ENCODE peak calls at places on chromosomes 12 and 14, in eight cellular contexts. V is IMR-90, X is Panc1, N is breast epithelium, M is heart left ventricle, R is brain microvascular endothelial cell, W is GM12878, L is transverse colon. B is an unnamed sample.

GRCh38 chr12:31846405-31846804 is 112.8 kb upstream of the RESF1 start:
- DNase-seq in M (no peak), N (no peak), L (no peak), V (no peak), X (no peak), W (no peak), R (no peak), B (no peak)

GRCh38 chr12:56261503-56262230 is 3.5 kb upstream of the ANKRD52 start:
- DNase-seq in V (peak), W (no peak), R (peak), M (no peak), X (peak), L (peak), N (no peak), B (no peak)

GRCh38 chr12:26493656-26494055 is 298.3 kb downstream of the SSPN start:
- DNase-seq in L (no peak), M (no peak), R (no peak), X (no peak), N (peak), V (no peak), W (no peak), B (no peak)

GRCh38 chr12:47361389-47362031 is 281.8 kb upstream of the AMIGO2 start:
- DNase-seq in V (no peak), L (peak), R (no peak), M (no peak), N (peak), X (no peak), W (no peak), B (no peak)

GRCh38 chr14:78399316-78399889 is 229.2 kb downstream of the NRXN3 start:
- DNase-seq in W (no peak), L (no peak), V (no peak), N (no peak), R (peak), X (no peak), M (no peak), B (no peak)

GRCh38 chr14:92659765-92660561 is 88.5 kb downstream of the LGMN start:
- DNase-seq in V (no peak), L (peak), M (peak), W (no peak), N (peak), R (no peak), X (no peak), B (no peak)

GRCh38 chr14:54622189-54622958 is 55.4 kb downstream of the SAMD4A start:
- DNase-seq in M (no peak), X (no peak), W (peak), N (no peak), L (no peak), V (no peak), R (no peak), B (no peak)

GRCh38 chr12:107635139-107635538 is 50.5 kb upstream of the PWP1 start:
- DNase-seq in V (peak), M (no peak), W (no peak), N (no peak), X (no peak), L (no peak), R (no peak), B (no peak)

GRCh38 chr12:43675048-43675904 is 83.3 kb downstream of the PUS7L start:
- DNase-seq in N (no peak), X (no peak), R (no peak), M (no peak), W (no peak), V (no peak), L (no peak), B (no peak)

GRCh38 chr12:71354871-71355270 is 84.7 kb upstream of the LGR5 start:
- DNase-seq in R (no peak), W (no peak), M (no peak), X (no peak), L (no peak), V (no peak), N (no peak), B (no peak)

GRCh38 chr12:89311703-89312293 is 40.5 kb downstream of the DUSP6 start:
- DNase-seq in W (no peak), M (no peak), V (no peak), N (no peak), X (no peak), R (no peak), L (no peak), B (no peak)

GRCh38 chr12:117522559-117522958 is 161.1 kb upstream of the NOS1 start:
- DNase-seq in X (no peak), N (no peak), V (no peak), W (no peak), M (no peak), R (no peak), L (no peak), B (no peak)

GRCh38 chr12:123478762-123479161 is 20.8 kb downstream of the SNRNP35 start:
- DNase-seq in V (peak), R (peak), N (no peak), L (no peak), X (no peak), W (no peak), M (peak), B (peak)

GRCh38 chr12:27652174-27652763 is 44.0 kb upstream of the REP15 start:
- DNase-seq in R (peak), L (peak), N (peak), V (peak), M (no peak), W (peak), X (peak), B (no peak)

GRCh38 chr12:68319988-68320623 is 12.1 kb downstream of the MDM1 start:
- DNase-seq in R (no peak), M (peak), L (peak), V (peak), X (no peak), W (no peak), N (no peak), B (no peak)

GRCh38 chr14:52142504-52142903 is 73.6 kb upstream of the NID2 start:
- DNase-seq in M (no peak), X (no peak), R (no peak), L (no peak), W (no peak), N (no peak), V (no peak), B (no peak)

GRCh38 chr14:38171197-38171596 is 36.5 kb upstream of the SSTR1 start:
- DNase-seq in R (no peak), M (no peak), L (no peak), W (no peak), X (no peak), N (no peak), V (peak), B (no peak)

GRCh38 chr12:64203036-64203435 is 19.1 kb downstream of the KICS2 start:
- DNase-seq in N (no peak), L (no peak), X (no peak), V (no peak), M (no peak), R (no peak), W (no peak), B (no peak)

GRCh38 chr12:51759175-51759574 is 89.3 kb downstream of the FIGNL2 start:
- DNase-seq in R (no peak), M (no peak), X (no peak), N (no peak), L (no peak), V (peak), W (no peak), B (no peak)

GRCh38 chr12:113152835-113153814 is 3.6 kb downstream of the CFAP73 start:
- DNase-seq in N (peak), M (peak), L (peak), R (peak), X (peak), W (no peak), V (peak), B (no peak)
- TF ChIP-seq CTCF in N (no peak), M (peak), L (peak), R (peak), X (peak), W (peak), V (peak), B (peak)

DNA sequence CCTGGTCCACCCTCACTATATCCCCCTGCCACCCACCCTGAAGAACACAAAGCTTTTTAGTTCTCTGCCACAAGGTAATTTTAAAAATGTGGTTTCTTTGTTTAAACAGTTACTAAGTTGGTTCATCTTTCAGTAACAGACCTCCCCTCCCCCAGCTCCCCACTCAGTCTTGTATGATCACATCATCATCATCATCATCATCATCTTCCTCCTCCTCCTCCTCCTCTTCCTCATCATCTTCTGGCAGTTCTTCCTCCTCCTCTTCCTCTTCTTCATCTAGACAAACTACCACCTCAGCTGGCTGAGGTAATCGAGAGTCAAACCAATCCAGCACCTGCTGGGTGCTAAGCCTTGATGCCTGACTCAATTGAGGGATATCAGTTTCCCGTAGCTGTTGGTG is 10.5 kb downstream of the HOMEZ start:
- DNase-seq in W (no peak), M (no peak), V (no peak), L (no peak), X (no peak), R (no peak), N (no peak), B (no peak)
- H3K4me3 ChIP-seq in W (no peak), M (no peak), V (no peak), L (no peak), X (no peak), R (no peak), N (no peak), B (no peak)

GRCh38 chr12:12736759-12737676 is 19.9 kb downstream of the CDKN1B start:
- DNase-seq in R (no peak), N (no peak), X (no peak), V (peak), M (no peak), W (peak), L (peak), B (no peak)
- H3K27ac ChIP-seq in R (peak), N (peak), X (peak), V (peak), M (no peak), W (peak), L (peak), B (no peak)

DNA sequence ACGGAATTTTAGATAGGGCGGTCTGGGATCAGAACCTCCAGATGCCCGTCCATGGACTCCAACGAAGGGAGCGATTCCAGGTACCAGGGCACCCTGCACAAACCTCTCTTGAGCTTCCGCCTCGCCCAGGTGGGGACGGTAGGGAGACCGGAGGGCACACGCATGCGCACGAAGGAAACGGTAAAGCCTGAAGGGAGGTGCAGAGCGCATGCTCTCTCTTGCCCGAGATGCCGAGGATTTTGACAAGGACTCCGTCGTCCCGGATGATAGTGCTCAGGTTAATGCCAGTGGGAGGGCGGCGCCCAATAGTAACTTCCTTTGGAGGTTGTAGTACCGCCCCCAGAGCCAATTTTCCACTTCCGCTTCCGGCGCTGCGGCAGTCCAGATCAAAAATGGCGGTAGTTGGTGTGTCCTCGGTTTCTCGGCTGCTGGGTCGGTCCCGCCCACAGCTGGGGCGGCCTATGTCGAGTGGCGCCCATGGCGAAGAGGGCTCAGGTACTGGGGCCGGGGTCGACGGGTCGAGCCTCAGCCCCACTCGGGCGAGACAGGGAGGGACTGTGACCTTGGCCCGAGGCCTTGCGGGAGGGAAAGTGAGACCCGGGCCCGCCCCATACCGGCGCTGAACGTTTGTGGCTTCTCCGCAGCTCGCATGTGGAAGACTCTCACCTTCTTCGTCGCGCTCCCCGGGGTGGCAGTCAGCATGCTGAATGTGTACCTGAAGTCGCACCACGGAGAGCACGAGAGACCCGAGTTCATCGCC is at the start of gene COX6A1:
- DNase-seq in L (peak), N (peak), M (peak), X (peak), R (peak), W (peak), V (peak), B (peak)
- TF ChIP-seq CTCF in L (no peak), N (peak), M (no peak), X (peak), R (peak), W (peak), V (no peak), B (no peak)

GRCh38 chr14:36162267-36162666 is 14.3 kb downstream of the PTCSC3 start:
- DNase-seq in M (no peak), L (peak), R (no peak), V (no peak), N (no peak), X (no peak), W (no peak), B (no peak)
- H3K4me3 ChIP-seq in M (no peak), L (no peak), R (no peak), V (no peak), N (no peak), X (no peak), W (no peak), B (no peak)

DNA sequence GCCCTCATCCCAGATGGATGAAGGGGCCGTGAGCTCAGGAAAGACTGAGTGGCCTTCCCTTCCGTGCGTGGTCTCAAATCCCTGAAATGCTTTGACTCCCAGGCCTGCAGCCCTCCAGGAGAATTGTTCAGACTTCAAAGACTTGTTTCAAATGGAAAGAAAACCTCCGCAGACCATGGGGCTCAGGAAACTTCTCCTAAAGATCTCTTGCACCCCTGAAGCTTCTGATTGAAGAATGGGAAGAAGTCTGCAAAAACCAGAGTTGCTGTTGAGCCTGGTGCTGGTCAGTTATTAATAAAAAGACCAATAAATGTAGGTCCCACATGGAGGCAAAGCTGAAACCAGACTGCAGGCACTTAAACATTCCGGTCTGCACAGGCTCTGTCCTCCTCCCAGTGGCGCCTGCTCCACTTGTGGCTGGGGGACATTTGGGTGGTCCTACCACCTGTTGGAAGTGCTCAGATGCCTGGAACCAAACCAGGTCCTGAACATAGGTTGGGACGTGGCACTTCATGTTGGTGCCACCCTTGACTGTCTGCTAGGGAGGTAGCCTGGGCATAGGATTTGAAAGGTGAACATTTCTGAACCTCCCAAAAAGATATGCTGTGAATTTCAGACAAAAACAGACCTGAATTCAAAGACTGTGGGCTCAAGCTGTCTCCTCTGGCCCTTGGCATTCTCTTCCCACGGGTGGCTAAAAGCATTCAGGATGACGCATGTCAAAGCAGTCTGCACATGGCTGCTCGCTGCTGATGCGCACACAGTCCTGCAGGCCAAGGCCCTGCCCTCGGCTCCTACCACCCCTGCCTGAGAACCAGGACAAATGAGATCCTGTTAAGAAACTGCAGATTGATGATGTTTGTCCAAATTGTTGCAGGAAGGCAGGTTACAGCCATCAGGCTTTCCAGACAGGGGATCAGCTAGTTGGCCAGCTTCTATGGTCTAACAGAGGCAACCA is 36.2 kb upstream of the MEG3 start:
- DNase-seq in X (no peak), L (no peak), V (no peak), R (no peak), M (peak), W (no peak), N (no peak), B (no peak)
- H3K27ac ChIP-seq in X (no peak), L (no peak), V (no peak), R (no peak), M (no peak), W (no peak), N (no peak), B (no peak)